ENCODE peak calls at places on chromosomes 5 and 9, in four cellular contexts. A, E, T and J are unnamed samples.

GRCh38 chr5:159330131-159330530 is at the start of gene IL12B:
- DNase-seq in T (no peak), E (no peak), A (no peak), J (no peak)

GRCh38 chr5:112186401-112186990 is 232.6 kb downstream of the EPB41L4A start:
- DNase-seq in E (no peak), A (peak; percentile 21), T (no peak), J (peak; percentile 53)

GRCh38 chr9:24434183-24434582 is 111.5 kb downstream of the IZUMO3 start:
- DNase-seq in E (no peak), A (no peak), T (no peak), J (no peak)

GRCh38 chr9:124894035-124894740 is 32.3 kb downstream of the ARPC5L start:
- DNase-seq in T (no peak), E (no peak), A (no peak), J (no peak)

GRCh38 chr5:53194086-53194485 is 84.5 kb upstream of the MOCS2 start:
- DNase-seq in E (no peak), T (no peak), A (no peak), J (no peak)

GRCh38 chr9:32431196-32431595 is 46.8 kb downstream of the ACO1 start:
- DNase-seq in A (no peak), T (no peak), E (no peak), J (no peak)

GRCh38 chr9:34206561-34206960 is 27.7 kb downstream of the UBAP1 start:
- DNase-seq in T (no peak), A (no peak), E (no peak), J (no peak)

GRCh38 chr5:54388811-54389210 is 66.7 kb upstream of the HSPB3 start:
- DNase-seq in E (no peak), T (no peak), A (no peak), J (no peak)

GRCh38 chr9:94772128-94772527 is 45.6 kb downstream of the AOPEP start:
- DNase-seq in E (no peak), A (peak; percentile 24), T (no peak), J (no peak)

GRCh38 chr5:1882337-1883119 is at the start of gene IRX4:
- DNase-seq in T (no peak), E (peak; percentile 84), A (peak; percentile 41), J (peak; percentile 42)

GRCh38 chr5:171336486-171337206 is 27.6 kb downstream of the TLX3 start:
- DNase-seq in A (no peak), E (peak; percentile 58), T (no peak), J (peak; percentile 42)

GRCh38 chr5:129172561-129172960 is 78.0 kb downstream of the ISOC1 start:
- DNase-seq in E (no peak), A (no peak), T (no peak), J (peak; percentile 12)

GRCh38 chr5:125558466-125558865 is 812.0 kb upstream of the ZNF608 start:
- DNase-seq in E (no peak), A (no peak), T (no peak), J (no peak)

DNA sequence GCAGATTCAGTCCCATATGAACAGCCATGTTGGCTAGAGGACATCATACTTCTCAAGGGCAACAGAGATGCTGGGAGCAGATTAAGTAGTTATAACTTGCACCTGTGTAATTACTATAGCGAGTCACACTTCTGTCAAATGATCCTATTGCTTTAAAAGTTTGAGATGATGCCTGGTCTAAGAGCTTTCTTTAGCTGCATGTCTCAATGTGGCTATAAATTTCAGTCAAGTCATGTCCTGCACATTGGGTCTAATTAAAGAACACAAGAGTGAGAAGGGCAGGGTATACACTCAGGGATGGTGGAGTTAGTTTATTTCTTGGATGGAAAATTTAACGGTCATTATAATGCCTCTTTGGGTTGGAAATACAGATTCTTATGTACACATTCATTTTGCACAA is 557.3 kb downstream of the RAB3C start:
- DNase-seq in A (no peak), T (no peak), E (no peak), J (no peak)
- TF ChIP-seq EGR1 in A (no peak), T (no peak), E (no peak), J (no peak)

GRCh38 chr5:173239233-173239593 is 4.2 kb upstream of the NKX2-5 start:
- DNase-seq in T (no peak), E (no peak), A (no peak), J (no peak)

GRCh38 chr5:173235499-173236394 is 741 bp upstream of the NKX2-5 start:
- DNase-seq in E (no peak), T (no peak), A (no peak), J (no peak)

GRCh38 chr5:173236531-173237501 is 1.8 kb upstream of the NKX2-5 start:
- DNase-seq in E (no peak), A (no peak), T (no peak), J (no peak)

GRCh38 chr5:173238312-173239232 is 3.6 kb upstream of the NKX2-5 start:
- DNase-seq in E (no peak), T (no peak), A (no peak), J (no peak)

DNA sequence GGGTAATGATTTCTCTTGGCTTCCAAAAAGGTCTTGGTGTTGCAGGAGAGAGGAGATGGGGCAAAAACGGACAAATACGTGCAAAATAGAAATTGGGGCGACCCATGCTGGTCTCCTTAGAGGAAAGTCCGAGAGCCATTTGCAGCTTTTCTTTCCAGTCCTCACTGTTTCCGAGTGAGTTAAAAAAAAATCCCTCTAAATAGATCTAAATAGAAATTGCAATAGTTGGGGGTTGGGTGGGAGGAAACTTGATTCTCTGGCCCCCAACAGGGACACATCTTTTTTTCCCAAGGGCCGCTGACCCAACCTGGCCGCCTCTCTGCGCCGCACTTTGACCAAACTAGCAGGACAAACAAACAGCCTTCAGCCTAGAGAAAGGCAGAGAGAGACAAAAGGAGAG is 2.8 kb upstream of the NKX2-5 start:
- DNase-seq in T (no peak), A (no peak), E (no peak), J (no peak)
- TF ChIP-seq EGR1 in T (no peak), A (no peak), E (peak; percentile 10), J (no peak)

DNA sequence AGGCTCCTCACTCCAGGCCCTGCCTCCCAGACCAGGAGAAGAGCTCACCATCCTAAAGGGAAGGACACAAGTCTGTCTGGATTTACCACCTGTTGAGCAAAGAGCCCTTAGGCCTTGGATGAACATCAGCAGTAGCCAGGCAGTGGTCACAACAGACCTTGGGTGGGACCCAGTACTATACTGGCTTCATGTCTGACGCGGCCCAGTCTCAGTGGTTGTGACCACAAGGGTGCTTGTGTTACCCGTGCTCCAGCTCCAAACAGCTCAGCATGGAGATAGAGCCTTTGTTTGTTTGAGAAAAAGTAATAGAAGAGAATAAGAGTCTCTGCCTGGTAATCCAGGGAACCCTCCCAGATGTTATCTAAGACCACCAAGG is 617.4 kb downstream of the BRINP1 start:
- DNase-seq in A (no peak), E (no peak), T (no peak), J (no peak)
- TF ChIP-seq EGR1 in A (no peak), E (no peak), T (no peak), J (no peak)

GRCh38 chr9:138122676-138123075 is 245.1 kb downstream of the CACNA1B start:
- DNase-seq in A (no peak), E (no peak), T (no peak), J (no peak)
- TF ChIP-seq EGR1 in A (no peak), E (no peak), T (no peak), J (no peak)

GRCh38 chr5:136081192-136081591 is 51.5 kb upstream of the SMAD5 start:
- DNase-seq in A (no peak), T (no peak), E (no peak), J (no peak)

GRCh38 chr5:136079195-136079985 is 50.6 kb downstream of the TGFBI start:
- DNase-seq in E (no peak), T (no peak), A (no peak), J (no peak)

GRCh38 chr5:136082390-136083193 is 50.1 kb upstream of the SMAD5 start:
- DNase-seq in A (peak; percentile 73), E (peak; percentile 92), T (no peak), J (peak; percentile 57)

GRCh38 chr5:136080113-136080482 is 51.3 kb downstream of the TGFBI start:
- DNase-seq in E (no peak), T (no peak), A (no peak), J (no peak)

DNA sequence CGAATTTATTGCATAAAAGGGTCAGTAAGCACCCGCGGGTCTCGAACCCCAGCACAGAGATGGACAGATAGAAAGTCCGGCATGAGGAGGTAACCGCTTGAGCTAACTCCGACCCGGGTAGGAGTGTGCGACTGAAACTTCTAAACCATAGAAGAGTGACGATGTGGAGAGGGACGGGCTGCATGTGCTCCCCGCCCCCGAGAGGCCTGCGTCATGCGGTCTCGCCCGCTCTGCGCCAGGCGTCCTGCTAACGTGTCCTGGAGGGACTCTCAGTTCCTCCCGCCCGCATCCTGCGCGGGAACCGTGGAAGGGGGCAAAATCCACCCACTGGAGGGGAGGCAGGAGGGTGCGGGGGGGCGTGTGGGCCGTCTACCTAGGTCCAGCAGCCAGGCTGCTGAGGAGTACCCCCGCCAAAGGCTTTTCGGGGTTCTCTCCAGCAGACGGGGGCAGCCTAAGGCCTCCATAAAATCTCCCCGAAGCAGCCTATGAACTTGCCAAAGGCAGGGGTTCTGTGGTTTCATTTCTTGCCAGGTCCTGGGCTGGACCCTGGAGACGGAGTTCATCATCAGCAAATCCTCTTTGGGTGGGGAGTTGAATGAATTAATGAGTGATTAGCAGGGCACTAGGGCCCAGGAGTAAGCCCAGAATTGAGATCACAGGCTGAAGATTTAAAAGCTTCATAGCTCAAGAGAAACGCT is 51.8 kb downstream of the TGFBI start:
- DNase-seq in E (peak; percentile 72), T (peak; percentile 82), A (peak; percentile 87), J (peak; percentile 63)
- TF ChIP-seq EGR1 in E (no peak), T (no peak), A (peak; percentile 69), J (no peak)

GRCh38 chr5:141478321-141478945 is 2.7 kb downstream of the PCDHGC3 start:
- DNase-seq in E (peak; percentile 88), A (peak; percentile 7), T (no peak), J (no peak)
- TF ChIP-seq EGR1 in E (no peak), A (no peak), T (no peak), J (no peak)

GRCh38 chr5:74167206-74167929 is 473.2 kb downstream of the ENC1 start:
- DNase-seq in A (no peak), E (no peak), T (no peak), J (no peak)
- TF ChIP-seq EGR1 in A (no peak), E (no peak), T (no peak), J (no peak)

GRCh38 chr9:121055642-121056143 is 5.6 kb upstream of the C5 start:
- DNase-seq in E (peak; percentile 68), T (no peak), A (peak; percentile 28), J (no peak)
- TF ChIP-seq EGR1 in E (no peak), T (no peak), A (no peak), J (no peak)